ENCODE peak calls at places on chromosome 22, in nine cellular contexts. O is GM23248, K is neural progenitor cell, J is AG04449, V is AG09309, Y is kidney epithelial cell, N is upper lobe of right lung, R is lower lobe of right lung, T is coronary artery. Z is an unnamed sample.

GRCh38 chr22:22791438-22792181 is 96.0 kb upstream of the IGLL5 start:
- DNase-seq in Y (no peak), V (no peak), K (no peak), O (no peak), N (no peak), J (no peak), T (no peak), R (no peak), Z (no peak)

GRCh38 chr22:26182723-26183122 is 13.5 kb downstream of the SEZ6L start:
- DNase-seq in O (no peak), R (no peak), N (no peak), V (no peak), T (no peak), J (no peak), Y (no peak), K (peak), Z (no peak)

GRCh38 chr22:37126383-37126782 is 16.9 kb upstream of the TMPRSS6 start:
- DNase-seq in R (no peak), K (peak), N (no peak), V (no peak), J (no peak), T (no peak), O (no peak), Y (no peak), Z (no peak)

GRCh38 chr22:37169947-37170688 is 17.9 kb downstream of the C1QTNF6 start:
- DNase-seq in K (no peak), V (no peak), T (peak), O (no peak), N (peak), Y (no peak), R (peak), J (no peak), Z (no peak)

GRCh38 chr22:36926309-36926708 is 12.9 kb downstream of the CSF2RB start:
- DNase-seq in Y (no peak), N (no peak), K (no peak), T (no peak), O (no peak), V (no peak), R (no peak), J (no peak), Z (no peak)

GRCh38 chr22:49934891-49935557 is 16.6 kb downstream of the CRELD2 start:
- DNase-seq in T (no peak), O (peak), V (no peak), Y (no peak), J (no peak), N (peak), R (peak), K (peak), Z (no peak)

GRCh38 chr22:34493471-34493870 is 572.5 kb upstream of the ISX start:
- DNase-seq in O (no peak), V (no peak), J (no peak), Y (no peak), R (no peak), K (no peak), N (no peak), T (no peak), Z (no peak)

GRCh38 chr22:48365386-48365785 is 1462.3 kb downstream of the BRD1 start:
- DNase-seq in J (no peak), Y (no peak), K (no peak), V (no peak), O (no peak), N (no peak), T (peak), R (no peak), Z (no peak)

GRCh38 chr22:22181515-22181959 is 63.0 kb upstream of the VPREB1 start:
- DNase-seq in O (no peak), K (no peak), V (no peak), N (no peak), J (no peak), R (no peak), Y (peak), T (no peak), Z (no peak)

GRCh38 chr22:28299760-28300159 is 379.9 kb downstream of the TTC28 start:
- DNase-seq in R (no peak), K (no peak), N (no peak), T (no peak), O (peak), J (no peak), V (peak), Y (no peak), Z (no peak)

GRCh38 chr22:27112273-27112672 is 454.9 kb downstream of the MIAT start:
- DNase-seq in K (no peak), O (no peak), J (no peak), R (no peak), V (no peak), Y (no peak), N (no peak), T (no peak), Z (no peak)

GRCh38 chr22:19890502-19891349 is 36.1 kb upstream of the GNB1L start:
- DNase-seq in R (no peak), T (no peak), K (no peak), O (no peak), V (no peak), J (no peak), N (no peak), Y (no peak), Z (no peak)

GRCh38 chr22:37229805-37230672 is 14.0 kb downstream of the RAC2 start:
- DNase-seq in Y (no peak), J (no peak), N (peak), T (no peak), O (peak), K (no peak), R (peak), V (peak), Z (peak)

GRCh38 chr22:48415535-48415934 is 1412.1 kb downstream of the BRD1 start:
- DNase-seq in K (no peak), O (no peak), J (no peak), T (peak), R (no peak), N (no peak), Y (no peak), V (no peak), Z (no peak)

GRCh38 chr22:47296405-47297260 is 534.2 kb downstream of the TBC1D22A start:
- DNase-seq in O (peak), K (no peak), J (no peak), T (no peak), N (no peak), Y (no peak), R (no peak), V (no peak), Z (no peak)

GRCh38 chr22:35344956-35345690 is 35.8 kb upstream of the HMOX1 start:
- DNase-seq in Y (no peak), N (no peak), O (no peak), T (no peak), K (no peak), R (no peak), V (no peak), J (no peak), Z (no peak)

GRCh38 chr22:50270302-50271010 is at the start of gene MAPK11:
- DNase-seq in J (no peak), R (peak), T (no peak), O (peak), Y (no peak), V (no peak), N (peak), K (peak), Z (peak)

GRCh38 chr22:38049812-38050619 is 7.2 kb upstream of the PICK1 start:
- DNase-seq in J (no peak), Y (no peak), T (no peak), R (no peak), K (no peak), N (no peak), O (no peak), V (no peak), Z (no peak)

GRCh38 chr22:48600681-48601080 is 1227.0 kb downstream of the BRD1 start:
- DNase-seq in N (no peak), Y (no peak), K (no peak), R (no peak), T (no peak), V (no peak), J (no peak), O (no peak), Z (no peak)

GRCh38 chr22:22578702-22579424 is 19.8 kb upstream of the PRAME start:
- DNase-seq in J (no peak), V (no peak), T (no peak), N (no peak), Y (peak), K (no peak), R (no peak), O (peak), Z (no peak)

GRCh38 chr22:40436460-40437431 is 66.4 kb downstream of the SGSM3 start:
- DNase-seq in Y (peak), J (no peak), R (no peak), V (peak), K (peak), O (peak), T (no peak), N (no peak), Z (peak)

DNA sequence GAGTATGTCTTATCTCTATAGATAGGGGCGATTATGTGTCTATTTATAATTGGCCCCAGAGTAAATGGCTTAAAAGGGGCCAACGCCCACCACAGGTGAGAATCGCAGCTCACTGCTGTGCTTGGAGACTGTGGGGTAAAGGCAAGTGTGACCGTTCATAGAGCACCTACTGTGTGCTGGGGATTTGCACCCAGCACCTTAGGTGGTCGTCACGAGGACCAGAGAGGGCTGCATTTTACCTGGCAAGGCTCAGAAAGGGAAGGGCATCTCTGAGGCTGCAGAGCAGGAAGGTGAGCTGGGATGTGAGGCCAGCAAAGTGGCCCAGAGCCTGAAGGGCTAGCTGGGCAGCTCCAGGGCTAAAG is 13.8 kb upstream of the TCF20 start:
- DNase-seq in O (no peak), K (no peak), Y (no peak), V (no peak), N (no peak), T (no peak), R (no peak), J (no peak), Z (no peak)
- H3K4me3 ChIP-seq in O (peak), K (peak), Y (no peak), V (no peak), N (no peak), T (peak), R (no peak), J (no peak), Z (no peak)

GRCh38 chr22:31276426-31277167 is 15.7 kb downstream of the PIK3IP1 start:
- DNase-seq in O (no peak), Y (no peak), N (no peak), T (no peak), K (no peak), V (no peak), R (no peak), J (no peak), Z (no peak)

GRCh38 chr22:31279327-31279669 is 13.0 kb downstream of the PIK3IP1 start:
- DNase-seq in K (no peak), Y (no peak), J (no peak), R (no peak), T (no peak), O (no peak), V (no peak), N (no peak), Z (no peak)

GRCh38 chr22:31278643-31279326 is 13.5 kb downstream of the PIK3IP1 start:
- DNase-seq in V (no peak), J (no peak), T (no peak), O (no peak), N (no peak), R (no peak), Y (no peak), K (no peak), Z (no peak)

GRCh38 chr22:31279821-31280496 is 12.3 kb downstream of the PIK3IP1 start:
- DNase-seq in K (no peak), V (no peak), O (no peak), J (no peak), R (no peak), T (no peak), Y (no peak), N (no peak), Z (peak)

GRCh38 chr22:31277741-31278642 is 14.3 kb downstream of the PIK3IP1 start:
- DNase-seq in J (no peak), N (no peak), T (no peak), R (no peak), O (no peak), V (no peak), Y (no peak), K (no peak), Z (no peak)
- H3K4me3 ChIP-seq in J (no peak), N (no peak), T (no peak), R (no peak), O (no peak), V (no peak), Y (no peak), K (no peak), Z (no peak)

DNA sequence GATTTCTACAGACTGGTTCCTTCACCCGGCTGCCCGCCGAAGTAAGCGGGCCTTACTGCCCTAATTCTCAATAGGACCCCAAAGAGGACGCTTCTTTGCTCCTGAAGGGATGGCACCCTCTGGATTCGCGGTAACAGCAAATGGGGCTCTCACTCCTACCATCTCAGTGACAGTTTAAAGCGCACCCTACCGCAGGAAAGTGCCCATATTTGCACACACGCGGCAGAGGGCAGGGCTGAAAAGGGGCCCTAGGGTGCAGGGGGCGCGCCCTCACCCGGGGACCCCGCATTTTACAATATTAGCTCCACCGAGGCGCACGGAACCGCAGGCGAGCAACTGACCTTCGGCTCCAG is 974 bp upstream of the UPB1 start:
- DNase-seq in N (no peak), K (peak), J (no peak), Y (no peak), O (no peak), V (no peak), R (no peak), T (no peak), Z (no peak)
- H3K4me3 ChIP-seq in N (peak), K (peak), J (peak), Y (peak), O (peak), V (no peak), R (peak), T (peak), Z (no peak)

DNA sequence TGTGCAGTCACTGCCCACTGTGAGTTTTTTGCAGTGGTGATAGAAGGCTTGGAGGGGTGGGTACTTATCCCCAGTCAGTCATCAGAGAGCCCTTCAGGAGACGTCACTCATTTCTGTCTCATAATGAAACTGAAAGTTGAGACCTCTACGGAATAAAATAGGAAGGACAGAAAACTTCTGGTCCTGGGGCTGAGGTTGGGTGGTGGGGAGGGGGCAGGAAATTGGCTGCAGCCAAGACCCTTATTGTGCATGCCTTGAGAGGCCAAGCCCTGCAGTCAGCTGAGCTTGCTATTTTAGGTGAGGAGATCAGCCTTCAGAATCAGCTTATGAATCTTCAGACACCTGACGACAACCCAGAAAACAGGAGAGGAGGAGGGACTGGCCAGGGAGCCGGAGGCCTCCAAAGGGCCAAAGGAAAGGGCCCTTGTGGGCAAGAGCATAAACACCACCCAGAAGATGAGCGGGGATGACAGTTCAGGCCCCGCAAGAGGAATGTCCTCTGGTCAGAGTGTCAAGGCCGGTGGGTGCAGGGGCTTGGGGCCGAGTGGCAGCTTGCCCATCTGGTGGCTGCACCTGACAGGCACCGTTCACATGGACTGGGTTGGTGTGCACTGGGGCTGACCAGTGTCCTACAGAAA is 17.9 kb upstream of the ADA2 start:
- DNase-seq in V (no peak), R (peak), K (no peak), T (no peak), N (no peak), Y (no peak), O (no peak), J (no peak), Z (no peak)
- H3K4me3 ChIP-seq in V (no peak), R (peak), K (no peak), T (no peak), N (peak), Y (no peak), O (no peak), J (no peak), Z (no peak)

GRCh38 chr22:46068176-46068907 is 82.0 kb upstream of the PPARA start:
- DNase-seq in R (no peak), N (no peak), K (no peak), O (peak), T (no peak), J (no peak), Y (no peak), V (no peak), Z (no peak)

GRCh38 chr22:46065733-46066454 is 84.4 kb upstream of the PPARA start:
- DNase-seq in N (no peak), K (no peak), Y (no peak), V (no peak), O (peak), J (no peak), R (no peak), T (no peak), Z (peak)

GRCh38 chr22:46066691-46067090 is 83.6 kb upstream of the PPARA start:
- DNase-seq in Y (no peak), T (peak), V (no peak), O (peak), R (peak), J (no peak), K (no peak), N (peak), Z (peak)

GRCh38 chr22:46068908-46069481 is 81.3 kb upstream of the PPARA start:
- DNase-seq in O (peak), K (no peak), R (peak), N (peak), T (peak), Y (peak), J (peak), V (peak), Z (peak)

GRCh38 chr22:46067159-46068111 is 82.9 kb upstream of the PPARA start:
- DNase-seq in N (no peak), K (no peak), V (no peak), J (no peak), O (peak), Y (no peak), T (peak), R (peak), Z (peak)
- H3K4me3 ChIP-seq in N (peak), K (no peak), V (peak), J (no peak), O (peak), Y (no peak), T (peak), R (peak), Z (peak)

GRCh38 chr22:29306175-29306829 is at the start of gene GAS2L1:
- DNase-seq in T (peak), N (peak), J (no peak), Y (no peak), O (peak), R (peak), K (peak), V (peak), Z (peak)
- H3K4me3 ChIP-seq in T (peak), N (peak), J (peak), Y (peak), O (peak), R (peak), K (peak), V (peak), Z (peak)

GRCh38 chr22:44026066-44026629 is 2.0 kb downstream of the PARVB start:
- DNase-seq in R (peak), V (no peak), Y (no peak), J (no peak), N (no peak), O (peak), K (no peak), T (no peak), Z (no peak)
- H3K4me3 ChIP-seq in R (peak), V (no peak), Y (no peak), J (no peak), N (peak), O (peak), K (no peak), T (peak), Z (no peak)

DNA sequence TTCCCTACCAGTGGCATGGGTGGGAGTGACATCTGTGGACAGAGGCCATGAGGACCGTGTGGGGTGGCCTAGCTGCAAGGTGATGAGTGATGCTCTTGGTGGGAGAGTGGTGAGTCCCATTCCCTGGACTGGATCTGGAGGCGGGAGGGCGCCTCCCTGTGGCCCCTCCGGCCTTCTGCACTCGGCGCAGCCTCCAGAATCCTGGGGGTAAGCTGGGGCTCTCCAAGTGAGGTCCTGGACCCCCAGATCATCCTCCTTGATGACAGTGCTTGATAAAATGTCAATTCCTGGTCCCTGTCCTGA is 32.3 kb upstream of the PRR5 start:
- DNase-seq in O (peak), J (no peak), N (no peak), Y (no peak), V (no peak), T (no peak), K (peak), R (no peak), Z (no peak)
- H3K4me3 ChIP-seq in O (peak), J (no peak), N (peak), Y (no peak), V (no peak), T (peak), K (peak), R (peak), Z (no peak)